ENCODE peak calls at places on chromosomes 5 and 9, in four cellular contexts. I, Q, Y and W are unnamed samples.

GRCh38 chr9:116403171-116403570 is 249.6 kb downstream of the PAPPA start:
- DNase-seq in I (no peak), Q (no peak), Y (no peak), W (no peak)

GRCh38 chr5:151202381-151203139 is 21.3 kb downstream of the CCDC69 start:
- DNase-seq in I (peak; percentile 71), Q (no peak), Y (peak; percentile 63), W (no peak)

GRCh38 chr9:93667006-93667405 is 90.6 kb downstream of the PHF2 start:
- DNase-seq in I (no peak), Q (peak; percentile 18), Y (no peak), W (no peak)

GRCh38 chr9:5971740-5972139 is 43.7 kb downstream of the RANBP6 start:
- DNase-seq in I (peak; percentile 11), Q (no peak), Y (no peak), W (no peak)

GRCh38 chr5:135345945-135346731 is 52.9 kb downstream of the MACROH2A1 start:
- DNase-seq in I (no peak), Q (no peak), Y (no peak), W (no peak)

GRCh38 chr5:172723508-172723907 is 47.5 kb downstream of the DUSP1 start:
- DNase-seq in I (no peak), Q (no peak), Y (no peak), W (no peak)

GRCh38 chr5:157845894-157846598 is 12.9 kb downstream of the CLINT1 start:
- DNase-seq in I (no peak), Q (no peak), Y (no peak), W (no peak)

GRCh38 chr5:78295035-78295961 is 800 bp upstream of the AP3B1 start:
- DNase-seq in I (no peak), Q (peak; percentile 76), Y (peak; percentile 29), W (no peak)

GRCh38 chr9:98801969-98802371 is 5.5 kb upstream of the GALNT12 start:
- DNase-seq in I (no peak), Q (no peak), Y (no peak), W (no peak)

GRCh38 chr9:77486968-77487367 is 161.2 kb downstream of the GNA14 start:
- DNase-seq in I (no peak), Q (no peak), Y (no peak), W (no peak)

GRCh38 chr5:114377946-114378345 is 16.1 kb downstream of the KCNN2 start:
- DNase-seq in I (no peak), Q (no peak), Y (no peak), W (no peak)

GRCh38 chr5:57598097-57598496 is 115.5 kb upstream of the ACTBL2 start:
- DNase-seq in I (no peak), Q (no peak), Y (no peak), W (no peak)

GRCh38 chr5:13477118-13477737 is 467.3 kb downstream of the DNAH5 start:
- DNase-seq in I (peak; percentile 89), Q (no peak), Y (peak; percentile 50), W (no peak)

GRCh38 chr9:115649991-115650472 is 503.6 kb upstream of the PAPPA start:
- DNase-seq in I (peak; percentile 99), Q (no peak), Y (peak; percentile 96), W (no peak)

GRCh38 chr5:72557576-72558336 is 50.5 kb upstream of the ZNF366 start:
- DNase-seq in I (no peak), Q (no peak), Y (no peak), W (no peak)
- H3K14ac ChIP-seq in I (no peak overlapping the region), Q (no peak overlapping the region), Y (no peak overlapping the region), W (no peak overlapping the region)

DNA sequence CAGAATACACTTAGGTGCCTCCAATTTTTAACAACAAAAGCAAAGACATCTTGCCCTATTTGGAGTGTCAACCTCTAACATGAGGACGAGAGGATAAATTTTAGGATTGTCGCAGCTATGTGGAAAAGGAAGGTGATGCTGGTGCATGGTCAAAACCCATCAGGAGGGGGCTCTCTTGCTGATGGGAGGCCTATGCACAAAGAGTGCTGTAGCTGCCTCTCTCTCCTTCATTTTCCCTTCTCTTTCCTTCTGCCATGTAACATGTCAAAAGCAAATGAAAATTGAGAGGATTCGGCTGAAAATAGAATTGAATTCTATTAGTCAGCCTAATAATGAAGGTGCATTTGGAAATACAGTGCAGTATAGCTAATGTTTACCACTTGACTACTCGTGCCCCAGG is 578.7 kb upstream of the ZNF462 start:
- DNase-seq in I (no peak), Q (peak; percentile 40), Y (peak; percentile 6), W (no peak)
- H2AFZ ChIP-seq in I (no peak overlapping the region), Q (no peak overlapping the region), Y (no peak overlapping the region), W (peak overlapping the region; percentile 68)

GRCh38 chr5:56175465-56175864 is 57.7 kb downstream of the ANKRD55 start:
- DNase-seq in I (peak; percentile 84), Q (no peak), Y (peak; percentile 75), W (peak; percentile 20)
- H2BK120ac ChIP-seq in I (peak overlapping the region; percentile 90), Q (no peak overlapping the region), Y (peak overlapping the region; percentile 68), W (no peak overlapping the region)

GRCh38 chr9:127947841-127948710 is 10.4 kb upstream of the DPM2 start:
- DNase-seq in I (no peak), Q (no peak), Y (no peak), W (no peak)

GRCh38 chr9:127953768-127954505 is 16.3 kb upstream of the DPM2 start:
- DNase-seq in I (no peak), Q (no peak), Y (no peak), W (no peak)

GRCh38 chr9:127949827-127950512 is 12.3 kb upstream of the DPM2 start:
- DNase-seq in I (no peak), Q (no peak), Y (no peak), W (no peak)

GRCh38 chr9:127946728-127947127 is 9.1 kb upstream of the DPM2 start:
- DNase-seq in I (no peak), Q (no peak), Y (no peak), W (no peak)

GRCh38 chr9:127950513-127951210 is 13.0 kb upstream of the DPM2 start:
- DNase-seq in I (no peak), Q (no peak), Y (no peak), W (peak; percentile 55)
- H3K14ac ChIP-seq in I (no peak overlapping the region), Q (no peak overlapping the region), Y (no peak overlapping the region), W (no peak overlapping the region)

GRCh38 chr5:89117131-89117644 is 234.2 kb upstream of the MEF2C start:
- DNase-seq in I (no peak), Q (no peak), Y (no peak), W (no peak)

GRCh38 chr5:89125372-89125771 is 242.4 kb upstream of the MEF2C start:
- DNase-seq in I (no peak), Q (no peak), Y (no peak), W (no peak)

GRCh38 chr5:89123607-89124006 is 240.6 kb upstream of the MEF2C start:
- DNase-seq in I (no peak), Q (no peak), Y (no peak), W (no peak)

DNA sequence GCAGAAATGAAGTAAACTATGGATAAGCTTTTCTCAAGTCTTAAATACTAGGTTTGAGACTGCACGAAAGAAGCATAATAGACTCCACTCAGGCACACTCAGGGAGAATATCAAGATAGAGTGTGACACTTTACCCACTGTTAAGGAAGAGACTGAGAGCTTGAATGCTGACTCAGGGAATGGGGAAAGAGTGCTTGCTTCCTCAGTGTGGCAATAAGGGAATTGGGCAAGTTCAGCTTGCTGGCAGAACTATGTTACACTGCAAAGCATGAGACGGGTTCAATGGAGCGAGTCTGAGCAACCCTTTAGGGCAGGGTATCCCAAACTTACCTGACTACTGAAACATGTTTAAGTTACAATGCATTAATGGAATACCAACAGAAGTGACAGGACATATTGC is 237.7 kb upstream of the MEF2C start:
- DNase-seq in I (no peak), Q (no peak), Y (peak; percentile 51), W (no peak)
- H2AFZ ChIP-seq in I (no peak overlapping the region), Q (no peak overlapping the region), Y (no peak overlapping the region), W (no peak overlapping the region)

GRCh38 chr9:34178698-34179527 is at the start of gene UBAP1:
- DNase-seq in I (peak; percentile 97), Q (peak; percentile 98), Y (peak; percentile 99), W (peak; percentile 97)

GRCh38 chr9:34176089-34176488 is 2.8 kb upstream of the UBAP1 start:
- DNase-seq in I (no peak), Q (no peak), Y (no peak), W (no peak)

GRCh38 chr9:34177906-34178697 is 741 bp upstream of the UBAP1 start:
- DNase-seq in I (no peak), Q (no peak), Y (no peak), W (no peak)

DNA sequence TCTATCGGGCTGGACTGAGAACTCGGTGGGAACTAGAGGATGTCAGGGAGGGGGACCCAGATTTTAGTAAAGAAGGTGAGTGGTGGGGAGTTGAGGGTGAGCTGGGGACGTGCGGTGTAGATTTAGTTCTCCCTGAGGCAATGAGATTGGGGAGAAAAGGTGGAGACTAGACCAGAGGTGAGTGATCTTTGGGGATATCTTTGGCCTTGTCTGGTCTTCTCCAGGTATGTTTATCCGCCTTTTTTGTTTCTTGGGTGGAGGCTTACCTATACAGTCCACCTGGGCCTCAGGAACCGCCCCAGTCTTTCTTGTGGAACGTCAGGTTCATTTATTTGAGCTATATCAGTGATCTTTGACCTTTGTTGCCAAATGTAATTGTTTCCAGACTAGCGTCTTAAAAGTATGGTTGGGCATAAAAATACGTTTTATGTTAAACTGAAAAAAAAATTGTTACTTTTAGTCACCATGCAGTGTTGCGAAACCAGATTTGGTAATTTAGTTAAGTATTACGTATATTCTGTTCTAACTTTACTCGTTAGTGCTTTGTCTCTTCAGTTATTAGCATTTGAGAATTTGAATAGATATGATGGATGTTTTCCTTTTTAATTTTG is 790 bp downstream of the UBAP1 start:
- DNase-seq in I (peak; percentile 61), Q (no peak), Y (peak; percentile 73), W (no peak)
- H2BK120ac ChIP-seq in I (peak overlapping the region; percentile 1), Q (no peak overlapping the region), Y (no peak overlapping the region), W (no peak overlapping the region)